ENCODE peak calls at places on chromosomes 2 and 18, in six cellular contexts. M, C, Y, S, V and T are unnamed samples.
A peak's percentile ranks its signal among the peaks of the same experiment; 100 is the strongest.

GRCh38 chr2:11224887-11225286 is 69.6 kb downstream of the SLC66A3 start:
- DNase-seq in M (no peak), C (no peak), Y (no peak), S (no peak), V (no peak), T (no peak)

GRCh38 chr18:46161721-46162421 is 57.7 kb downstream of the HAUS1 start:
- DNase-seq in M (no peak), C (no peak), Y (no peak), S (no peak), V (no peak), T (peak; percentile 61)

GRCh38 chr2:190841707-190842505 is 38.7 kb upstream of the GLS start:
- DNase-seq in M (no peak), C (peak; percentile 69), Y (no peak), S (no peak), V (no peak), T (no peak)

GRCh38 chr18:63312731-63313408 is 6.7 kb downstream of the BCL2 start:
- DNase-seq in M (no peak), C (no peak), Y (no peak), S (no peak), V (no peak), T (no peak)

GRCh38 chr2:20440001-20440560 is 6.8 kb upstream of the RHOB start:
- DNase-seq in M (no peak), C (no peak), Y (no peak), S (no peak), V (no peak), T (no peak)

GRCh38 chr18:22813648-22814328 is 119.3 kb upstream of the RBBP8 start:
- DNase-seq in M (no peak), C (peak; percentile 65), Y (no peak), S (no peak), V (peak; percentile 36), T (no peak)

GRCh38 chr18:23281626-23282436 is 146.5 kb downstream of the CABLES1 start:
- DNase-seq in M (no peak), C (no peak), Y (peak; percentile 70), S (no peak), V (peak; percentile 52), T (peak; percentile 69)

GRCh38 chr2:169928463-169928864 is 101.2 kb downstream of the UBR3 start:
- DNase-seq in M (peak; percentile 24), C (peak; percentile 63), Y (no peak), S (no peak), V (peak; percentile 62), T (peak; percentile 70)

GRCh38 chr2:225468131-225468530 is 68.6 kb downstream of the NYAP2 start:
- DNase-seq in M (no peak), C (peak; percentile 4), Y (no peak), S (no peak), V (no peak), T (peak; percentile 52)

GRCh38 chr2:172039011-172039704 is 39.4 kb downstream of the METAP1D start:
- DNase-seq in M (no peak), C (no peak), Y (no peak), S (no peak), V (no peak), T (no peak)

GRCh38 chr2:230748087-230748486 is 35.4 kb downstream of the CAB39 start:
- DNase-seq in M (no peak), C (no peak), Y (no peak), S (no peak), V (no peak), T (no peak)

GRCh38 chr2:204299766-204300165 is 245.5 kb upstream of the PARD3B start:
- DNase-seq in M (no peak), C (no peak), Y (no peak), S (no peak), V (no peak), T (no peak)

GRCh38 chr2:2646312-2647051 is 315.4 kb upstream of the MYT1L start:
- DNase-seq in M (no peak), C (no peak), Y (no peak), S (no peak), V (no peak), T (no peak)

GRCh38 chr2:203340791-203341487 is 12.7 kb downstream of the ABI2 start:
- DNase-seq in M (peak; percentile 35), C (peak; percentile 69), Y (peak; percentile 54), S (no peak), V (peak; percentile 38), T (peak; percentile 67)

GRCh38 chr18:78006805-78007204 is 757.2 kb downstream of the GALR1 start:
- DNase-seq in M (peak; percentile 46), C (no peak), Y (no peak), S (no peak), V (no peak), T (no peak)

GRCh38 chr2:34317797-34318196 is 718.7 kb upstream of the FAM98A start:
- DNase-seq in M (no peak), C (no peak), Y (no peak), S (no peak), V (no peak), T (no peak)

GRCh38 chr2:66555511-66556324 is 120.8 kb downstream of the MEIS1 start:
- DNase-seq in M (no peak), C (no peak), Y (no peak), S (no peak), V (no peak), T (peak; percentile 3)

GRCh38 chr2:237943395-237944094 is 23.3 kb upstream of the UBE2F start:
- DNase-seq in M (no peak), C (no peak), Y (no peak), S (no peak), V (no peak), T (no peak)

GRCh38 chr18:55111271-55111670 is 152.0 kb upstream of the CCDC68 start:
- DNase-seq in M (no peak), C (no peak), Y (no peak), S (no peak), V (no peak), T (no peak)

GRCh38 chr2:32976409-32977063 is 29.8 kb downstream of the LTBP1 start:
- DNase-seq in M (no peak), C (no peak), Y (no peak), S (no peak), V (no peak), T (no peak)

GRCh38 chr2:239265681-239266435 is 135.0 kb downstream of the HDAC4 start:
- DNase-seq in M (no peak), C (no peak), Y (no peak), S (no peak), V (no peak), T (no peak)

GRCh38 chr2:33532146-33532545 is 55.7 kb downstream of the RASGRP3 start:
- DNase-seq in M (no peak), C (no peak), Y (no peak), S (no peak), V (no peak), T (no peak)

GRCh38 chr2:796151-796955 is 119.1 kb upstream of the TMEM18 start:
- DNase-seq in M (no peak), C (no peak), Y (peak; percentile 22), S (no peak), V (no peak), T (no peak)

GRCh38 chr2:75022516-75022915 is 64.1 kb downstream of the POLE4 start:
- DNase-seq in M (no peak), C (peak; percentile 72), Y (no peak), S (no peak), V (peak; percentile 26), T (peak; percentile 55)

DNA sequence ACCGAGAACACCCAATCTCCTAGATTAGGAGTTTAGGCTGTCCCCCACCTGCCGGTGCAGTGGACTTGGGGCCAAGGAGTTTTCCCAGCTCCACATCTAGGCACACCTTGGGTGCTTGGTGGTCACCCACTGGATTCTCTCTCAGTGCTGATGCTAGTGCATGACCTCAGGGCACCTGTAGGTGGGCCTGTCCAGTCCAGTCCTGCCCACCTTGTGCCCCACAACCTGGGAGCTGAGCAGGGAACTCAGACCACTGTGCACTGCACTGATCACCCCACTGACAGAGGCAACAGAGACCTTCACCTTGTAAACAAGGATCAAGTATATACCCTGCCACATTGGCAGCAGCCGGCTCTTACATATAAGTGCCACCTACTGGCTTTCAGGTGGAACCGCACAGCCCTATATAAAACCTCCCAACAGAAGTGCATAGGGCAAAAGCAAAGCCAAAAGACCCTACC is 12.7 kb upstream of the CDH19 start:
- DNase-seq in M (no peak), C (no peak), Y (peak; percentile 59), S (no peak), V (no peak), T (no peak)
- H4K8ac ChIP-seq in M (no peak overlapping the region), C (no peak overlapping the region), Y (no peak overlapping the region), S (peak overlapping the region; percentile 71), V (no peak overlapping the region), T (no peak overlapping the region)

DNA sequence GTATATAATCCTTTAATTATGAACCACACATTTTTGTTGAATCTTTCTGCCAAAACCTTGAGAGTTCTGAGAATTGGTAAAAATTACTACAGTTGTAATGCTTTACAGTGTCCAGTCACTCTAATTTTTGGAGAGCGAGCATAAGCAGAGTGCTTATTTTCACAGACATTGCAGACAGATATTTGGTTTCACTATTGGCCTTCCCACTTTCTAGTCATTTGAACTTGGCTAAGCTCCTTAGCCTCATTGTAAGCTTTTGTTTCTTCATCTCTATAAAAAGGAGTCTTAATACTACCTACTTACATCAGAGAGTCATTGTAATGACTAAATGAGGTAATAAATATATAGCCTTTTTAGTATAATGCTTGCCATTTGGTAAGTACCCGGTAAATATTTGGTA is 80.4 kb downstream of the LCLAT1 start:
- DNase-seq in M (no peak), C (peak; percentile 70), Y (no peak), S (no peak), V (peak; percentile 24), T (no peak)
- H3K14ac ChIP-seq in M (no peak overlapping the region), C (no peak overlapping the region), Y (no peak overlapping the region), S (no peak overlapping the region), V (no peak overlapping the region), T (no peak overlapping the region)

DNA sequence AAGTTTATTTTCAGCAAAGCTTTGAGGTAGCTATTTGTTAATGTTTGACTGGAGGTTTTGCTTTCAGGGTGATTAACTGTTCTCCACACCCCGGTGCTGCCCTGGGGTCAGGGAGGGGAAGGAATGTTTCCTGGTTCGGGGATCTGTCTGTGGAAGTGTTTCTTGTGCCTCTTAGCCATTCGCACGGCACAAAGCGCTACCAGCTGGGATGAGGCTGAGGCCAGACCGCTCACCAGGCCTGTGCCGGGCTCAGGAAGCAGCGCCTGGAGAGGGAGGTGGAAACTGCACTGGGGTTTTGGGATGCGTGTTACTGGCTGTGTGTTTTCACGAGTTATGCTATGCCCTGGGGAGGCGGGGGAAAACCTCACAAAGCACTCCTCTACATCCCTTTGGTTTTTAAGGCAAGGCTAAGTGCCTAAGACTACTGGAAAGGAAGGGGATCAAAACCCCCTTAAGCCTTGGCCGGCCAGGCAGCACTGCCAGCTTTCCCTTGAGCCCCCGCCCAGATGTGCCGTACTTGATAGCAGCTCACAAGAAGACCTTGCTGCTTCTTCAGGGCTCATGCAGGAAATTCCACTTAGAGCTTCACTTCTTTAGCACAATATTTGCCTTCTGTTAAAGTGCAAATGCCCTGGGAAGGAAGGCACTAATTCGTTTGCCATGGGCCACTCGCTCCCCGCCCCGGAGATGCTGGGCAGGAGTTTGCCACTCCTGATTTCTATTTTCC is 65.7 kb upstream of the CNGA3 start:
- DNase-seq in M (no peak), C (no peak), Y (no peak), S (no peak), V (peak; percentile 84), T (no peak)
- H2BK5ac ChIP-seq in M (no peak overlapping the region), C (no peak overlapping the region), Y (no peak overlapping the region), S (no peak overlapping the region), V (no peak overlapping the region), T (no peak overlapping the region)

GRCh38 chr2:152578573-152578972 is 138.7 kb downstream of the PRPF40A start:
- DNase-seq in M (no peak), C (no peak), Y (no peak), S (no peak), V (no peak), T (no peak)
- H4K8ac ChIP-seq in M (no peak overlapping the region), C (no peak overlapping the region), Y (no peak overlapping the region), S (no peak overlapping the region), V (no peak overlapping the region), T (no peak overlapping the region)